ENCODE peak calls at places on chromosome 2, in seven cellular contexts. One of them, this sample, is unnamed.

GRCh38 chr2:136015688-136016087 is 30.3 kb upstream of the DARS1 start:
- DNase-seq in H7: no peak
- DNase-seq in lower leg skin: no peak
- DNase-seq in activated gamma-delta T cell treated with anti-CD3 and anti-CD28 coated beads, Interleukin-2, amount 50 U/mL, for 16 hours: no peak
- DNase-seq in stimulated activated CD8-positive, alpha-beta memory T cell treated with anti-CD3 and anti-CD28 coated beads, Interleukin-7, amount 100 ng/mL, for 1 hour: no peak
- DNase-seq in activated CD4-positive, alpha-beta T cell treated with anti-CD3 and anti-CD28 coated beads, Interleukin-2, amount 50 U/mL, for 24 hours: no peak
- DNase-seq in kidney tubule cell: no peak
- DNase-seq in this sample: no peak

GRCh38 chr2:65263257-65263656 is 35.6 kb downstream of the ACTR2 start:
- DNase-seq in lower leg skin: no peak
- DNase-seq in kidney tubule cell: no peak
- DNase-seq in stimulated activated CD8-positive, alpha-beta memory T cell treated with anti-CD3 and anti-CD28 coated beads, Interleukin-7, amount 100 ng/mL, for 1 hour: no peak
- DNase-seq in activated gamma-delta T cell treated with anti-CD3 and anti-CD28 coated beads, Interleukin-2, amount 50 U/mL, for 16 hours: no peak
- DNase-seq in H7: no peak
- DNase-seq in activated CD4-positive, alpha-beta T cell treated with anti-CD3 and anti-CD28 coated beads, Interleukin-2, amount 50 U/mL, for 24 hours: no peak
- DNase-seq in this sample: no peak

GRCh38 chr2:33505966-33506365 is 29.5 kb downstream of the RASGRP3 start:
- DNase-seq in activated gamma-delta T cell treated with anti-CD3 and anti-CD28 coated beads, Interleukin-2, amount 50 U/mL, for 16 hours: no peak
- DNase-seq in lower leg skin: no peak
- DNase-seq in activated CD4-positive, alpha-beta T cell treated with anti-CD3 and anti-CD28 coated beads, Interleukin-2, amount 50 U/mL, for 24 hours: no peak
- DNase-seq in stimulated activated CD8-positive, alpha-beta memory T cell treated with anti-CD3 and anti-CD28 coated beads, Interleukin-7, amount 100 ng/mL, for 1 hour: no peak
- DNase-seq in H7: no peak
- DNase-seq in kidney tubule cell: no peak
- DNase-seq in this sample: no peak

GRCh38 chr2:197952540-197953202 is 148.3 kb downstream of the PLCL1 start:
- DNase-seq in stimulated activated CD8-positive, alpha-beta memory T cell treated with anti-CD3 and anti-CD28 coated beads, Interleukin-7, amount 100 ng/mL, for 1 hour: no peak
- DNase-seq in kidney tubule cell: peak; percentile 24
- DNase-seq in activated gamma-delta T cell treated with anti-CD3 and anti-CD28 coated beads, Interleukin-2, amount 50 U/mL, for 16 hours: no peak
- DNase-seq in lower leg skin: no peak
- DNase-seq in activated CD4-positive, alpha-beta T cell treated with anti-CD3 and anti-CD28 coated beads, Interleukin-2, amount 50 U/mL, for 24 hours: no peak
- DNase-seq in H7: no peak
- DNase-seq in this sample: no peak

GRCh38 chr2:63649829-63650228 is 61.1 kb downstream of the MDH1 start:
- DNase-seq in activated CD4-positive, alpha-beta T cell treated with anti-CD3 and anti-CD28 coated beads, Interleukin-2, amount 50 U/mL, for 24 hours: no peak
- DNase-seq in activated gamma-delta T cell treated with anti-CD3 and anti-CD28 coated beads, Interleukin-2, amount 50 U/mL, for 16 hours: no peak
- DNase-seq in kidney tubule cell: no peak
- DNase-seq in H7: no peak
- DNase-seq in lower leg skin: peak; percentile 19
- DNase-seq in stimulated activated CD8-positive, alpha-beta memory T cell treated with anti-CD3 and anti-CD28 coated beads, Interleukin-7, amount 100 ng/mL, for 1 hour: no peak
- DNase-seq in this sample: no peak

GRCh38 chr2:230721712-230722111 is 9.1 kb downstream of the CAB39 start:
- DNase-seq in kidney tubule cell: no peak
- DNase-seq in activated CD4-positive, alpha-beta T cell treated with anti-CD3 and anti-CD28 coated beads, Interleukin-2, amount 50 U/mL, for 24 hours: no peak
- DNase-seq in lower leg skin: no peak
- DNase-seq in activated gamma-delta T cell treated with anti-CD3 and anti-CD28 coated beads, Interleukin-2, amount 50 U/mL, for 16 hours: no peak
- DNase-seq in stimulated activated CD8-positive, alpha-beta memory T cell treated with anti-CD3 and anti-CD28 coated beads, Interleukin-7, amount 100 ng/mL, for 1 hour: no peak
- DNase-seq in H7: no peak
- DNase-seq in this sample: peak; percentile 67

GRCh38 chr2:229713371-229714079 is 830 bp downstream of the DNER start:
- DNase-seq in lower leg skin: no peak
- DNase-seq in activated gamma-delta T cell treated with anti-CD3 and anti-CD28 coated beads, Interleukin-2, amount 50 U/mL, for 16 hours: no peak
- DNase-seq in stimulated activated CD8-positive, alpha-beta memory T cell treated with anti-CD3 and anti-CD28 coated beads, Interleukin-7, amount 100 ng/mL, for 1 hour: no peak
- DNase-seq in activated CD4-positive, alpha-beta T cell treated with anti-CD3 and anti-CD28 coated beads, Interleukin-2, amount 50 U/mL, for 24 hours: peak; percentile 1
- DNase-seq in kidney tubule cell: peak; percentile 20
- DNase-seq in H7: peak; percentile 84
- DNase-seq in this sample: peak; percentile 75

GRCh38 chr2:121735520-121736074 is 1.1 kb downstream of the NIFK start:
- DNase-seq in H7: no peak
- DNase-seq in stimulated activated CD8-positive, alpha-beta memory T cell treated with anti-CD3 and anti-CD28 coated beads, Interleukin-7, amount 100 ng/mL, for 1 hour: no peak
- DNase-seq in kidney tubule cell: peak; percentile 25
- DNase-seq in lower leg skin: no peak
- DNase-seq in activated gamma-delta T cell treated with anti-CD3 and anti-CD28 coated beads, Interleukin-2, amount 50 U/mL, for 16 hours: no peak
- DNase-seq in activated CD4-positive, alpha-beta T cell treated with anti-CD3 and anti-CD28 coated beads, Interleukin-2, amount 50 U/mL, for 24 hours: no peak
- DNase-seq in this sample: no peak

GRCh38 chr2:25215948-25216679 is 47.7 kb upstream of the POMC start:
- DNase-seq in lower leg skin: peak; percentile 37
- DNase-seq in activated gamma-delta T cell treated with anti-CD3 and anti-CD28 coated beads, Interleukin-2, amount 50 U/mL, for 16 hours: peak; percentile 84
- DNase-seq in H7: peak; percentile 100
- DNase-seq in kidney tubule cell: peak; percentile 13
- DNase-seq in stimulated activated CD8-positive, alpha-beta memory T cell treated with anti-CD3 and anti-CD28 coated beads, Interleukin-7, amount 100 ng/mL, for 1 hour: peak; percentile 74
- DNase-seq in activated CD4-positive, alpha-beta T cell treated with anti-CD3 and anti-CD28 coated beads, Interleukin-2, amount 50 U/mL, for 24 hours: peak; percentile 58
- DNase-seq in this sample: peak; percentile 94

This sample was measured in GM23338.